ENCODE peak calls at places on chromosomes 2 and 18, in seven cellular contexts. R is trophoblast cell, F is H1, J is IMR-90, U is neuronal stem cell, B is mesendoderm, C is mesenchymal stem cell. W is an unnamed sample.

GRCh38 chr18:832085-832681 is 20.1 kb upstream of the YES1 start:
- DNase-seq in C (peak), J (no peak), B (peak), R (peak), U (no peak), F (no peak), W (peak)

GRCh38 chr2:103667335-103667884 is 905.6 kb downstream of the TMEM182 start:
- DNase-seq in F (no peak), R (no peak), U (no peak), B (no peak), C (no peak), J (no peak), W (no peak)

GRCh38 chr2:240584486-240585031 is 2.0 kb upstream of the CAPN10 start:
- DNase-seq in C (peak), R (no peak), J (no peak), B (peak), U (no peak), F (no peak), W (peak)

GRCh38 chr2:219675206-219675605 is 47.8 kb downstream of the SLC4A3 start:
- DNase-seq in J (no peak), U (no peak), F (no peak), B (no peak), R (no peak), C (no peak), W (no peak)

GRCh38 chr2:29057006-29057405 is 17.3 kb downstream of the PCARE start:
- DNase-seq in J (no peak), U (no peak), F (no peak), R (no peak), B (no peak), C (no peak), W (no peak)

GRCh38 chr18:59478591-59478990 is 119.5 kb upstream of the LMAN1 start:
- DNase-seq in B (no peak), C (no peak), J (peak), U (no peak), F (no peak), R (no peak), W (no peak)

GRCh38 chr2:55232863-55233657 is 572 bp downstream of the RPS27A start:
- DNase-seq in F (no peak), B (peak), C (peak), R (peak), U (no peak), J (peak), W (no peak)

GRCh38 chr2:136383161-136383560 is 265.2 kb upstream of the CXCR4 start:
- DNase-seq in B (no peak), F (no peak), J (no peak), C (no peak), U (no peak), R (no peak), W (no peak)

GRCh38 chr2:187084524-187084923 is 235.6 kb upstream of the ZSWIM2 start:
- DNase-seq in R (no peak), B (no peak), J (no peak), F (no peak), U (no peak), C (no peak), W (no peak)

GRCh38 chr2:181281206-181281832 is 175.9 kb upstream of the ITGA4 start:
- DNase-seq in R (no peak), C (no peak), U (no peak), J (no peak), B (no peak), F (no peak), W (no peak)

GRCh38 chr18:76457475-76457874 is 37.6 kb downstream of the ZNF516 start:
- DNase-seq in R (no peak), F (no peak), U (no peak), J (peak), B (no peak), C (no peak), W (no peak)

GRCh38 chr2:109331081-109331480 is 202.1 kb downstream of the SH3RF3 start:
- DNase-seq in R (no peak), B (no peak), C (no peak), J (no peak), F (no peak), U (no peak), W (no peak)

GRCh38 chr2:120541972-120542670 is 193.5 kb upstream of the GLI2 start:
- DNase-seq in C (no peak), B (no peak), J (no peak), R (no peak), U (no peak), F (no peak), W (no peak)

GRCh38 chr2:28185153-28185552 is 207.5 kb upstream of the FOSL2 start:
- DNase-seq in J (peak), U (no peak), R (peak), C (no peak), F (no peak), B (no peak), W (no peak)

GRCh38 chr2:139969301-139969700 is 1189.1 kb upstream of the NXPH2 start:
- DNase-seq in J (no peak), F (no peak), U (no peak), B (peak), R (no peak), C (no peak), W (no peak)

GRCh38 chr2:10530607-10531239 is 82.6 kb upstream of the ODC1 start:
- DNase-seq in R (no peak), F (no peak), U (no peak), C (no peak), J (no peak), B (no peak), W (no peak)

GRCh38 chr2:7508220-7508943 is 591.2 kb downstream of the RNF144A start:
- DNase-seq in F (no peak), U (no peak), J (no peak), C (no peak), B (no peak), R (no peak), W (no peak)

GRCh38 chr2:55922488-55922887 is 1.1 kb downstream of the EFEMP1 start:
- DNase-seq in U (peak), C (peak), J (peak), F (no peak), R (no peak), B (peak), W (peak)

GRCh38 chr2:227388537-227389011 is 825 bp upstream of the SCYGR1 start:
- DNase-seq in C (no peak), U (no peak), R (peak), B (no peak), J (peak), F (no peak), W (no peak)

GRCh38 chr2:47867205-47867604 is 39.1 kb downstream of the FBXO11 start:
- DNase-seq in U (no peak), F (no peak), R (no peak), J (peak), B (no peak), C (peak), W (no peak)

GRCh38 chr2:148981350-148981749 is 57.1 kb upstream of the LYPD6B start:
- DNase-seq in R (no peak), F (no peak), U (no peak), J (no peak), C (no peak), B (peak), W (no peak)

GRCh38 chr18:41906528-41907256 is 48.3 kb upstream of the PIK3C3 start:
- DNase-seq in C (peak), B (peak), R (no peak), F (no peak), U (peak), J (peak), W (no peak)

GRCh38 chr2:108975613-108976435 is 13.2 kb downstream of the EDAR start:
- DNase-seq in J (no peak), R (no peak), B (no peak), F (no peak), C (no peak), U (no peak), W (no peak)

GRCh38 chr2:173347305-173348168 is 7.1 kb upstream of the CDCA7 start:
- DNase-seq in U (no peak), F (no peak), C (no peak), R (no peak), B (peak), J (no peak), W (no peak)

GRCh38 chr2:109331864-109332848 is 203.2 kb downstream of the SH3RF3 start:
- DNase-seq in C (peak), F (peak), J (peak), B (peak), R (no peak), U (peak), W (peak)

GRCh38 chr18:63317982-63318881 is 1.3 kb downstream of the BCL2 start:
- DNase-seq in J (no peak), B (peak), F (no peak), U (no peak), C (no peak), R (peak), W (peak)

GRCh38 chr2:101613073-101613704 is 84.3 kb upstream of the MAP4K4 start:
- DNase-seq in U (no peak), R (no peak), C (no peak), J (no peak), B (no peak), F (no peak), W (no peak)

GRCh38 chr2:160816916-160817315 is 323.3 kb upstream of the RBMS1 start:
- DNase-seq in F (no peak), C (no peak), U (no peak), J (no peak), B (no peak), R (no peak), W (no peak)

GRCh38 chr2:12303181-12304030 is 413.3 kb upstream of the TRIB2 start:
- DNase-seq in R (no peak), F (no peak), B (no peak), U (no peak), J (peak), C (peak), W (no peak)

GRCh38 chr2:170155022-170155722 is 22.8 kb upstream of the MYO3B start:
- DNase-seq in J (peak), U (no peak), B (peak), C (peak), F (no peak), R (no peak), W (peak)

GRCh38 chr2:195612515-195613495 is 44.2 kb upstream of the SLC39A10 start:
- DNase-seq in U (peak), R (peak), J (peak), F (peak), C (peak), B (peak), W (peak)

GRCh38 chr2:168719446-168719845 is 83.0 kb upstream of the NOSTRIN start:
- DNase-seq in R (no peak), J (no peak), B (no peak), C (no peak), U (no peak), F (no peak), W (no peak)

GRCh38 chr2:9858730-9859068 is 15.4 kb downstream of the TAF1B start:
- DNase-seq in J (no peak), U (no peak), B (no peak), R (no peak), C (no peak), F (no peak), W (no peak)

GRCh38 chr18:10259075-10259474 is 195.4 kb upstream of the APCDD1 start:
- DNase-seq in F (no peak), R (no peak), J (no peak), U (no peak), C (no peak), B (no peak), W (no peak)

GRCh38 chr2:14678754-14679153 is 46.2 kb downstream of the LRATD1 start:
- DNase-seq in C (no peak), J (no peak), U (no peak), F (no peak), B (no peak), R (no peak), W (no peak)
- H3K23ac ChIP-seq in C (no peak), J (no peak), U (no peak), F (no peak), B (no peak), R (no peak), W (no peak)

GRCh38 chr2:175973373-175973772 is 28.7 kb downstream of the LNPK start:
- DNase-seq in F (no peak), U (no peak), C (no peak), R (no peak), B (no peak), J (no peak), W (no peak)

GRCh38 chr2:175981546-175981945 is 20.5 kb downstream of the LNPK start:
- DNase-seq in R (no peak), C (no peak), F (no peak), U (no peak), J (no peak), B (peak), W (no peak)

DNA sequence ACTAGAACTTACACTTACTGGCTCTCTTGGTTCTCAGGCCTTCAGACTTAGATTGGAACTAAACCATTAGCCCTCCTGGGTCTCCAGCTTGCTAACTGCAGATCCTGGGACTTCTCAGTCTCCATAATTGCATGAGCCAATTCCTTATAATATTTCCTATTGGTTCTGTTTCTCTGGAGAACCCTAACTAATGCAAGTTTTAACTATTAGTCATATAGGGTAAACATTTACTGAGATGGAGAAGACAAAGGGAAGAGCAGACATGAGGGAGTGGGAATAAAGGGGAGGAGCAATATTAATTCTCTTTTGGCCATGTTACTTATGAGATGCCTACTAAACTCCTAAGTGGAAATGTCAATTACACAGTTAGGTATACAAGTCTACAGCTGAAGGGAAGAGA is 25.3 kb downstream of the LNPK start:
- DNase-seq in C (peak), B (no peak), J (peak), R (no peak), U (no peak), F (no peak), W (no peak)
- H3K27ac ChIP-seq in C (peak), B (no peak), J (no peak), R (no peak), U (no peak), F (no peak), W (no peak)

DNA sequence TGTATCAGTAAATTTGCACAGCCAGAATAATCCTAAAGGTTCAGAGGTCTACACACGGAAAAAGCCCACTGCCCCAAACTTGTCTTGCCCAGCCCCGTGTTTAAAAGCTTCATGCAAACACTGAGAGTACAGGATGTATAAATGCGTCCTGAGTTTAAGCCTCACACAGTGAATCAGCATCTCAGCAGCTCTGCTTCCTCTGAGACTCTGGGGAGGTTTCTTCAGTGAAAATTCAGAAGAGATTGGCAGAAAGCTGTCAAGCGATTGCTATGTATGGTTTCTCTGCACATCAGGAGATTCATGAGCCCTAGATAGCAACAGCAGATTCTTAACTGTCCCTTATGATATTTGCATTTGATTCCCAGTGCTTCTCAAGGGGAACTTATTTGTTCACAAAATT is 27.1 kb downstream of the CRACDL start:
- DNase-seq in C (peak), F (no peak), U (no peak), R (no peak), J (peak), B (no peak), W (no peak)
- H3K23ac ChIP-seq in C (no peak), F (no peak), U (no peak), R (no peak), J (no peak), B (no peak), W (no peak)

GRCh38 chr2:141586985-141587384 is 543.8 kb downstream of the LRP1B start:
- DNase-seq in R (no peak), C (no peak), F (no peak), U (no peak), B (no peak), J (no peak), W (no peak)

GRCh38 chr2:141589314-141589713 is 541.5 kb downstream of the LRP1B start:
- DNase-seq in F (no peak), J (no peak), R (no peak), U (no peak), B (no peak), C (no peak), W (no peak)

GRCh38 chr2:141595531-141595930 is 535.3 kb downstream of the LRP1B start:
- DNase-seq in B (no peak), U (no peak), F (no peak), R (no peak), C (no peak), J (no peak), W (no peak)

GRCh38 chr2:141590620-141591019 is 540.2 kb downstream of the LRP1B start:
- DNase-seq in U (no peak), C (no peak), J (no peak), R (no peak), F (no peak), B (no peak), W (no peak)

GRCh38 chr2:141591787-141592186 is 539.0 kb downstream of the LRP1B start:
- DNase-seq in C (no peak), B (no peak), F (no peak), R (no peak), U (no peak), J (no peak), W (no peak)
- H3K27ac ChIP-seq in C (no peak), B (no peak), F (no peak), R (no peak), U (no peak), J (no peak), W (no peak)

GRCh38 chr2:112867701-112868631 is 31.4 kb upstream of the IL1B start:
- DNase-seq in J (no peak), B (no peak), F (no peak), R (peak), U (no peak), C (no peak), W (no peak)
- H3K23ac ChIP-seq in J (no peak), B (no peak), F (no peak), R (no peak), U (no peak), C (no peak), W (no peak)

DNA sequence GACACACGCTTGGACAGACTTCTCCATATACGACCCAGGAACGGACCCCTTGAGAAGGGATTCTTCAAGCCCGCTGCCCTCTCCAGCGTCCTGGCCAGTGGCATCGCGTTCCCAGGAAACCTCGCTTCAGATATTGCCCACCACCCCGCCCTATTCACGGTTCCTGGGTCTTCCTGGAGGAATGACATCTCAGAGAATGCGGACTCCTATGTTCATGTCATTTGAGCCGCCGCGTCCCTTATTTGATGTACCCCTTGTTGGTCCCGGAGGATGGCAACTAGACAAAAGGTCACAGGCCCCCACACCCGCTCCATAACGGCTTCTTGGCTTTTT is 588 bp upstream of the CCDC93 start:
- DNase-seq in B (no peak), U (no peak), F (no peak), J (no peak), R (no peak), C (no peak), W (no peak)
- H3K27ac ChIP-seq in B (no peak), U (no peak), F (no peak), J (no peak), R (no peak), C (no peak), W (no peak)

GRCh38 chr2:18105929-18106328 is 227.5 kb downstream of the KCNS3 start:
- DNase-seq in B (no peak), C (no peak), J (no peak), R (no peak), U (no peak), F (no peak), W (no peak)
- H3K23ac ChIP-seq in B (no peak), C (no peak), J (no peak), R (no peak), U (no peak), F (no peak), W (no peak)